ENCODE peak calls at places on chromosomes 7 and 10, in eight cellular contexts. K, W, X, A, J, P, M and Q are unnamed samples.

GRCh38 chr10:20682782-20683181 is 214.3 kb downstream of the NEBL start:
- DNase-seq in J (no peak), X (no peak), M (no peak), W (no peak), P (no peak), K (no peak), A (no peak), Q (no peak)

GRCh38 chr10:69124558-69125121 is 662 bp downstream of the VPS26A start:
- DNase-seq in K (peak; percentile 74), M (peak; percentile 64), P (peak; percentile 72), X (peak; percentile 64), J (no peak), W (peak; percentile 35), A (peak; percentile 68), Q (no peak)

GRCh38 chr10:100506596-100507356 is 12.9 kb downstream of the SEC31B start:
- DNase-seq in P (no peak), W (no peak), M (no peak), A (peak; percentile 42), J (no peak), K (no peak), X (peak; percentile 86), Q (no peak)

GRCh38 chr10:71973777-71974488 is 9.7 kb downstream of the CHST3 start:
- DNase-seq in M (no peak), J (no peak), W (no peak), P (no peak), X (no peak), K (no peak), A (no peak), Q (no peak)

GRCh38 chr10:62769574-62770242 is 34.8 kb upstream of the ADO start:
- DNase-seq in J (no peak), W (no peak), M (peak; percentile 21), P (no peak), X (peak; percentile 10), A (no peak), K (no peak), Q (no peak)

GRCh38 chr7:104156842-104157277 is 51.0 kb downstream of the ORC5 start:
- DNase-seq in X (peak; percentile 57), K (no peak), W (no peak), A (no peak), P (no peak), J (peak; percentile 25), M (peak; percentile 56), Q (no peak)

GRCh38 chr7:80520199-80520598 is 8.3 kb upstream of the GNAT3 start:
- DNase-seq in X (peak; percentile 21), M (no peak), A (no peak), W (no peak), P (no peak), J (no peak), K (no peak), Q (no peak)

GRCh38 chr10:132388901-132389630 is 7.9 kb upstream of the PWWP2B start:
- DNase-seq in A (peak; percentile 83), M (no peak), J (no peak), X (no peak), K (peak; percentile 47), W (peak; percentile 6), P (peak; percentile 38), Q (no peak)

GRCh38 chr10:89515031-89515841 is 20.2 kb downstream of the SLC16A12 start:
- DNase-seq in P (no peak), X (peak; percentile 100), K (no peak), J (no peak), W (no peak), A (no peak), M (peak; percentile 90), Q (no peak)

GRCh38 chr7:111486472-111487142 is 75.7 kb downstream of the IMMP2L start:
- DNase-seq in A (peak; percentile 22), X (peak; percentile 67), P (no peak), J (peak; percentile 45), W (no peak), K (no peak), M (peak; percentile 75), Q (peak; percentile 20)

GRCh38 chr10:3825244-3825643 is 40.2 kb upstream of the KLF6 start:
- DNase-seq in X (peak; percentile 74), M (peak; percentile 88), J (no peak), K (peak; percentile 79), A (no peak), W (no peak), P (peak; percentile 89), Q (no peak)

GRCh38 chr10:103053659-103054581 is 135.8 kb downstream of the CNNM2 start:
- DNase-seq in J (no peak), A (peak; percentile 89), K (peak; percentile 47), W (peak; percentile 67), P (peak; percentile 51), X (peak; percentile 88), M (peak; percentile 83), Q (no peak)

GRCh38 chr7:123352226-123352550 is 152.4 kb upstream of the SLC13A1 start:
- DNase-seq in J (no peak), X (no peak), W (no peak), M (no peak), A (no peak), P (no peak), K (no peak), Q (no peak)

GRCh38 chr7:53520841-53521240 is 485.4 kb downstream of the POM121L12 start:
- DNase-seq in P (no peak), M (no peak), W (no peak), K (no peak), X (no peak), A (no peak), J (no peak), Q (no peak)

GRCh38 chr7:54888067-54888735 is 129.2 kb upstream of the SEC61G start:
- DNase-seq in W (no peak), A (peak; percentile 43), K (peak; percentile 10), X (no peak), M (peak; percentile 5), P (no peak), J (no peak), Q (no peak)

GRCh38 chr7:12518920-12519681 is 51.4 kb upstream of the SCIN start:
- DNase-seq in P (no peak), A (no peak), X (no peak), K (peak; percentile 26), W (no peak), J (no peak), M (peak; percentile 4), Q (no peak)

GRCh38 chr10:52217531-52217930 is 96.5 kb upstream of the DKK1 start:
- DNase-seq in X (no peak), K (no peak), M (no peak), W (no peak), A (no peak), J (no peak), P (no peak), Q (no peak)

GRCh38 chr7:135152447-135152846 is 4.6 kb downstream of the TMEM140 start:
- DNase-seq in M (no peak), J (no peak), K (no peak), P (no peak), A (no peak), X (no peak), W (no peak), Q (no peak)

GRCh38 chr10:1652151-1652550 is 85.2 kb downstream of the ADARB2 start:
- DNase-seq in W (no peak), M (no peak), X (no peak), A (no peak), P (no peak), J (no peak), K (no peak), Q (no peak)

GRCh38 chr7:40009301-40009700 is 59.2 kb downstream of the CDK13 start:
- DNase-seq in A (no peak), J (no peak), K (no peak), M (no peak), W (no peak), X (no peak), P (no peak), Q (no peak)

GRCh38 chr7:101815826-101816488 is 1.5 kb upstream of the CUX1 start:
- DNase-seq in W (peak; percentile 66), K (peak; percentile 81), P (peak; percentile 79), J (peak; percentile 70), X (peak; percentile 79), M (peak; percentile 88), A (peak; percentile 75), Q (no peak)

GRCh38 chr7:145169908-145170307 is 334.1 kb upstream of the TPK1 start:
- DNase-seq in A (no peak), J (peak; percentile 17), W (no peak), K (no peak), X (no peak), P (no peak), M (peak; percentile 1), Q (no peak)

GRCh38 chr7:75737856-75738603 is 711 bp downstream of the HIP1 start:
- DNase-seq in P (peak; percentile 22), M (peak; percentile 25), A (no peak), X (no peak), W (no peak), K (no peak), J (no peak), Q (no peak)

GRCh38 chr10:112980908-112981307 is 30.9 kb downstream of the TCF7L2 start:
- DNase-seq in K (no peak), P (no peak), M (no peak), W (no peak), X (no peak), J (no peak), A (no peak), Q (no peak)

GRCh38 chr7:157377436-157378124 is 40.8 kb downstream of the DNAJB6 start:
- DNase-seq in P (no peak), A (no peak), M (no peak), W (no peak), J (no peak), K (no peak), X (no peak), Q (no peak)

GRCh38 chr7:137820677-137821420 is 25.9 kb downstream of the DGKI start:
- DNase-seq in K (peak; percentile 6), W (no peak), J (peak; percentile 89), X (peak; percentile 83), A (peak; percentile 71), P (no peak), M (peak; percentile 85), Q (no peak)

GRCh38 chr7:115984105-115984504 is 46.5 kb downstream of the TFEC start:
- DNase-seq in K (no peak), W (no peak), P (no peak), J (no peak), A (no peak), X (peak; percentile 43), M (no peak), Q (no peak)

GRCh38 chr7:23043441-23043840 is 29.5 kb upstream of the HYCC1 start:
- DNase-seq in J (no peak), A (no peak), X (no peak), P (no peak), K (no peak), M (no peak), W (no peak), Q (no peak)